ENCODE peak calls at places on chromosomes 13 and 19, in eight cellular contexts. C, P, M, K, L, G, R and F are unnamed samples.
A peak's percentile ranks its signal among the peaks of the same experiment; 100 is the strongest.

GRCh38 chr13:97222934-97223710 is 989 bp downstream of the MBNL2 start:
- DNase-seq in C (peak; percentile 5), P (no peak), M (no peak), K (no peak), L (peak; percentile 34), G (no peak), R (no peak), F (no peak)

GRCh38 chr19:31347828-31348314 is 1.4 kb downstream of the TSHZ3 start:
- DNase-seq in C (no peak), P (peak; percentile 45), M (no peak), K (no peak), L (no peak), G (no peak), R (no peak), F (no peak)

GRCh38 chr13:48829536-48829935 is 146.2 kb upstream of the FNDC3A start:
- DNase-seq in C (peak; percentile 18), P (no peak), M (no peak), K (no peak), L (no peak), G (no peak), R (no peak), F (no peak)

GRCh38 chr13:100870898-100871297 is 196.3 kb upstream of the TMTC4 start:
- DNase-seq in C (no peak), P (no peak), M (no peak), K (no peak), L (no peak), G (no peak), R (no peak), F (no peak)

GRCh38 chr13:51222510-51223283 is 499 bp downstream of the FAM124A start:
- DNase-seq in C (no peak), P (no peak), M (no peak), K (no peak), L (peak; percentile 5), G (no peak), R (no peak), F (no peak)

GRCh38 chr13:43157796-43158195 is 134.4 kb downstream of the DNAJC15 start:
- DNase-seq in C (no peak), P (no peak), M (no peak), K (no peak), L (no peak), G (no peak), R (no peak), F (no peak)

GRCh38 chr19:30446844-30447243 is 74.7 kb downstream of the ZNF536 start:
- DNase-seq in C (no peak), P (no peak), M (no peak), K (no peak), L (no peak), G (no peak), R (no peak), F (no peak)

GRCh38 chr13:36981156-36981743 is 17.9 kb downstream of the ALG5 start:
- DNase-seq in C (peak; percentile 76), P (no peak), M (no peak), K (no peak), L (peak; percentile 62), G (no peak), R (no peak), F (no peak)

GRCh38 chr19:30091456-30091855 is 149.4 kb downstream of the URI1 start:
- DNase-seq in C (no peak), P (no peak), M (no peak), K (no peak), L (no peak), G (no peak), R (no peak), F (no peak)

GRCh38 chr13:68439821-68440220 is 1209.7 kb upstream of the PCDH9 start:
- DNase-seq in C (no peak), P (no peak), M (no peak), K (no peak), L (peak; percentile 85), G (no peak), R (no peak), F (no peak)

GRCh38 chr13:36395280-36395679 is 37.0 kb upstream of the CCNA1 start:
- DNase-seq in C (no peak), P (no peak), M (no peak), K (no peak), L (peak; percentile 44), G (no peak), R (no peak), F (no peak)

GRCh38 chr13:77979721-77980377 is 61.2 kb upstream of the EDNRB start:
- DNase-seq in C (no peak), P (no peak), M (no peak), K (no peak), L (no peak), G (no peak), R (no peak), F (no peak)

GRCh38 chr13:113419531-113420183 is 33.6 kb downstream of the ADPRHL1 start:
- DNase-seq in C (no peak), P (no peak), M (no peak), K (no peak), L (no peak), G (no peak), R (no peak), F (no peak)

GRCh38 chr13:109389456-109389855 is 396.9 kb downstream of the IRS2 start:
- DNase-seq in C (no peak), P (no peak), M (no peak), K (no peak), L (no peak), G (no peak), R (peak; percentile 30), F (no peak)

GRCh38 chr13:26695360-26695705 is 65.3 kb downstream of the GPR12 start:
- DNase-seq in C (no peak), P (no peak), M (no peak), K (no peak), L (no peak), G (no peak), R (no peak), F (no peak)

GRCh38 chr13:110759710-110760109 is 46.2 kb downstream of the ING1 start:
- DNase-seq in C (no peak), P (no peak), M (no peak), K (no peak), L (peak; percentile 42), G (no peak), R (no peak), F (no peak)

DNA sequence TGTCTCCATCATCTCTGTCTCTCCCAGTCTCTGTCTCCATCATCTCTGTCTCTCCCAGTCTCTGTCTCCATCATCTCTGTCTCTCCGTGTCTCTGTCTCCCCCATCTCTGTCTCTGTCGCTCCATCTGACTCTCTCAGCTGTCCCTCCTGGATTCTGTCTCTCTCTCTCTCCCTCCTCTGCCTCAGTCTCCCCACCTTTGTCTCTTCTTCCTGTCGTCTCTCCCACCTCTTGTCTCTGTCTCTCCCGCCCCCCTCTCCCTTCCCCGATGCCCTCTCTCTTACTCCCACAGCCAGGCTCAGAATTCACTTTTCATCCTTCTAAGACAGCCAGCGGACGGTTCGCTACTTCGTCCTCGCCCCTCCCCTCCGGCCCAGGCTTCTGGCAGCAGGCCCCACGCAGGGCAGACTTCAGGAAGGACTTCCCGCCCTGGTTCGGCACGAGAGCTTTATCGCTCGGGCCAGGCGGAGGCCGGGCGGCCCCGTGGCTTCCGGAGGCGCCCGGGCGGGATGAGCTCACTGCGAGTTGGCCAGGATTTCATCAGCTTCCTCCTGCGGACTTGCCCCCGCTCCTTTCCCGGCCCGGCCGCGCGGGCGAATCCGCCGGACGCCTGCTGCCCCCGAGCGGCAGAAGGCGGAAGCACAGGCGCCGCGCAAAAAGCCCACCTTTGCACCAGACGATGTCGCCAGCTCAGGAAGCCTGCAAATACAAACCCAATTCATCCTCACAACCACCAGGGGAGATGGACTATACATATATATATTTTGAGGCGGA is 12.4 kb upstream of the CCDC9 start:
- DNase-seq in C (peak; percentile 97), P (peak; percentile 95), M (peak; percentile 92), K (peak; percentile 85), L (peak; percentile 90), G (peak; percentile 90), R (peak; percentile 94), F (peak; percentile 92)
- H3K4me1 ChIP-seq in C (peaks cover 47% of the 10 kb centered on the region), P (peaks cover 31% of the 10 kb centered on the region), M (peaks cover 58% of the 10 kb centered on the region), K (peaks cover 32% of the 10 kb centered on the region), L (peaks cover 8% of the 10 kb centered on the region), G (peaks cover 52% of the 10 kb centered on the region), R (no peaks in the 10 kb centered on the region), F (peaks cover 45% of the 10 kb centered on the region)

GRCh38 chr13:31697290-31697689 is 42.0 kb upstream of the RXFP2 start:
- DNase-seq in C (no peak), P (no peak), M (no peak), K (no peak), L (no peak), G (no peak), R (no peak), F (no peak)

GRCh38 chr13:31703780-31704179 is 35.5 kb upstream of the RXFP2 start:
- DNase-seq in C (no peak), P (no peak), M (no peak), K (no peak), L (no peak), G (no peak), R (no peak), F (no peak)

GRCh38 chr13:31699650-31700049 is 39.7 kb upstream of the RXFP2 start:
- DNase-seq in C (peak; percentile 1), P (no peak), M (no peak), K (no peak), L (no peak), G (no peak), R (no peak), F (no peak)
- H3K4me1 ChIP-seq in C (no peaks in the 10 kb centered on the region), P (no peaks in the 10 kb centered on the region), M (no peaks in the 10 kb centered on the region), K (no peaks in the 10 kb centered on the region), L (no peaks in the 10 kb centered on the region), G (no peaks in the 10 kb centered on the region), R (no peaks in the 10 kb centered on the region), F (no peaks in the 10 kb centered on the region)

DNA sequence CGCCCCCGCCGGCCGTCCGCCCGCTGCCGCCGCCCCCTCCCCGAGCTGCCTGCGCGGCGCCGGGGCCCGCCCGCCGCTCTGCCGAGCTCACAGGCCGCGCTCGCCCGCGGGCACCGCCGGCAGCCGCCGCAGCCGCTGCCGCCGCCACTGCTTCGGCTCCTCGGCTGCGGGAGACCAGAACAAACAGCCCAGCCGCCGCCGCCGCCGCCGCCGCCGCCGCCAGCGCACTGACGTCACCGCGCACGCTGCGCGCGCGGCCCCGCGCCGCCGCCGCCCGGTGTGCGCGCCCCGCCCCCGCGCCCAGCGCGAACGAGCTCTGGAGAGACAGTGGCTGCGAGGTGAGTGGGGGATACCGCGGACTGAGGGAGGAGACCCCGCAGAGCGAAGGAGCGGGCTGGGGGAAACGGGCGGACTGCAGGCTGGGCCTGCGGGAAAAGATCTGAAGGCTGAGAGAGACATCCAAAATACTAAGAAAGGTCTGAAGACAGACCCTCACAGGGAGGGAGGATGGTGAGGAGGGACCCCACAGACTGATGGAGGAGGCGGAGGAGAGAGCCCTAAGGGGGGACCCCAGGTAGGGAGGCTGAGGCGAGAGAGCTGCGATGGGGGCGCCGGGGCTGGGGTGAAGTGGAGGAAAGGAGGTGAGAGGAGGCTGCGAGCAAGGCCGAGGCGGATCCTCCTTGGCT is at the start of gene BRD4:
- DNase-seq in C (peak; percentile 82), P (peak; percentile 86), M (peak; percentile 77), K (no peak), L (peak; percentile 62), G (peak; percentile 76), R (no peak), F (peak; percentile 79)
- H3K4me1 ChIP-seq in C (peaks cover 52% of the 10 kb centered on the region), P (no peaks in the 10 kb centered on the region), M (peaks cover 82% of the 10 kb centered on the region), K (peaks cover 3% of the 10 kb centered on the region), L (peaks cover 27% of the 10 kb centered on the region), G (peaks cover 64% of the 10 kb centered on the region), R (no peaks in the 10 kb centered on the region), F (peaks cover 49% of the 10 kb centered on the region)

DNA sequence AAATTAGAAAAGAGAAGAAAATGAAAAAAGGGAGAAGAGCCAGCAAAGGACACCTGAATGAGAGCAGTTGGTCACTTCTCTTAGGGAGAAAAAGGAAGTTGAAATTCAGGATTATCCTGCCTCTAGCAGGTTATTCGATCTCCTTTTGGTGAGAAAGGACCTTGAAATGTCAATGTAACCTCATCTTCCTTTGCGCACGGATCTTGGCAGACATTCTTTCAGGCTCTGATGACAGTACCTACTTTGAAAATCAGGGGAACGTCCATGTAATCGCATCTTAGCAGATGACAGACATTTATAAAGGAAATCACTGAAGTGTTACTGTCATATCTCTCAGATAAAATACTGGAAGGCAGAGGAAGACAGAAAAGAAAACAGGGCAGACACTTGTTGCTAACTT is 36.7 kb downstream of the FRY start:
- DNase-seq in C (no peak), P (no peak), M (no peak), K (no peak), L (peak; percentile 7), G (no peak), R (no peak), F (no peak)
- H3K4me1 ChIP-seq in C (no peaks in the 10 kb centered on the region), P (no peaks in the 10 kb centered on the region), M (peaks cover 38% of the 10 kb centered on the region), K (no peaks in the 10 kb centered on the region), L (no peaks in the 10 kb centered on the region), G (peaks cover 9% of the 10 kb centered on the region), R (no peaks in the 10 kb centered on the region), F (no peaks in the 10 kb centered on the region)